ENCODE peak calls at places on chromosome 20, in ten cellular contexts. B, Y, Q, N, U, T, W, J, O and X are unnamed samples.

GRCh38 chr20:44093249-44093582 is 93.8 kb downstream of the JPH2 start:
- DNase-seq in B (no peak), Y (no peak), Q (no peak), N (no peak), U (no peak), T (no peak), W (no peak), J (no peak), O (no peak), X (no peak)

GRCh38 chr20:64121586-64121985 is 14.2 kb upstream of the NPBWR2 start:
- DNase-seq in B (no peak), Y (no peak), Q (no peak), N (no peak), U (no peak), T (no peak), W (no peak), J (no peak), O (no peak), X (peak; percentile 31)

GRCh38 chr20:26205350-26205749 is 508.7 kb upstream of the ZNF337 start:
- DNase-seq in B (no peak), Y (no peak), Q (no peak), N (no peak), U (no peak), T (no peak), W (no peak), J (no peak), O (no peak), X (no peak)

GRCh38 chr20:15703171-15703911 is 869.9 kb downstream of the KIF16B start:
- DNase-seq in B (peak; percentile 39), Y (no peak), Q (no peak), N (no peak), U (peak; percentile 2), T (peak; percentile 90), W (no peak), J (no peak), O (no peak), X (no peak)

GRCh38 chr20:48732081-48732829 is 95.5 kb downstream of the PREX1 start:
- DNase-seq in B (no peak), Y (no peak), Q (no peak), N (no peak), U (no peak), T (peak; percentile 47), W (peak; percentile 51), J (peak; percentile 61), O (no peak), X (no peak)

GRCh38 chr20:25408890-25409289 is 1.4 kb downstream of the GINS1 start:
- DNase-seq in B (no peak), Y (no peak), Q (no peak), N (no peak), U (no peak), T (no peak), W (no peak), J (no peak), O (no peak), X (no peak)

GRCh38 chr20:57053798-57054552 is 212.5 kb downstream of the BMP7 start:
- DNase-seq in B (no peak), Y (no peak), Q (no peak), N (no peak), U (no peak), T (no peak), W (no peak), J (no peak), O (no peak), X (no peak)

GRCh38 chr20:7094438-7094997 is 327.0 kb downstream of the BMP2 start:
- DNase-seq in B (no peak), Y (peak; percentile 43), Q (peak; percentile 55), N (peak; percentile 44), U (peak; percentile 4), T (peak; percentile 4), W (peak; percentile 84), J (peak; percentile 48), O (peak; percentile 65), X (no peak)

GRCh38 chr20:58045579-58045978 is 182.9 kb downstream of the ANKRD60 start:
- DNase-seq in B (no peak), Y (no peak), Q (no peak), N (no peak), U (no peak), T (no peak), W (no peak), J (no peak), O (no peak), X (no peak)

GRCh38 chr20:2342243-2342642 is 38.5 kb upstream of the TGM6 start:
- DNase-seq in B (no peak), Y (no peak), Q (no peak), N (no peak), U (no peak), T (no peak), W (no peak), J (no peak), O (no peak), X (no peak)

GRCh38 chr20:35369804-35370203 is 42.0 kb downstream of the UQCC1 start:
- DNase-seq in B (peak; percentile 69), Y (no peak), Q (no peak), N (no peak), U (peak; percentile 11), T (peak; percentile 77), W (no peak), J (no peak), O (no peak), X (no peak)